ENCODE peak calls at places on chromosomes 5 and 9, in nine cellular contexts. One of them, this sample, is unnamed.

GRCh38 chr9:108776920-108777650 is 78.7 kb downstream of the ACTL7B start:
- DNase-seq in WTC11: no peak
- DNase-seq in GM06990: no peak
- DNase-seq in brain microvascular endothelial cell: peak
- DNase-seq in body of pancreas: no peak
- DNase-seq in AG09309: no peak
- DNase-seq in stomach: peak
- DNase-seq in cardiac fibroblast: peak
- DNase-seq in fibroblast of mammary gland: peak
- DNase-seq in this sample: no peak

GRCh38 chr9:84867171-84867570 is 197.6 kb downstream of the NTRK2 start:
- DNase-seq in body of pancreas: no peak
- DNase-seq in GM06990: no peak
- DNase-seq in cardiac fibroblast: no peak
- DNase-seq in AG09309: no peak
- DNase-seq in brain microvascular endothelial cell: no peak
- DNase-seq in stomach: no peak
- DNase-seq in fibroblast of mammary gland: no peak
- DNase-seq in WTC11: no peak
- DNase-seq in this sample: no peak

GRCh38 chr5:171477666-171478065 is 58.2 kb downstream of the FGF18 start:
- DNase-seq in body of pancreas: no peak
- DNase-seq in AG09309: no peak
- DNase-seq in cardiac fibroblast: no peak
- DNase-seq in WTC11: no peak
- DNase-seq in brain microvascular endothelial cell: no peak
- DNase-seq in stomach: no peak
- DNase-seq in fibroblast of mammary gland: no peak
- DNase-seq in GM06990: no peak
- DNase-seq in this sample: no peak

GRCh38 chr5:131488463-131488862 is 146.6 kb downstream of the RAPGEF6 start:
- DNase-seq in cardiac fibroblast: peak
- DNase-seq in WTC11: no peak
- DNase-seq in stomach: no peak
- DNase-seq in AG09309: peak
- DNase-seq in fibroblast of mammary gland: peak
- DNase-seq in body of pancreas: no peak
- DNase-seq in GM06990: peak
- DNase-seq in brain microvascular endothelial cell: no peak
- DNase-seq in this sample: no peak

GRCh38 chr5:78624011-78624541 is 24.5 kb downstream of the LHFPL2 start:
- DNase-seq in GM06990: no peak
- DNase-seq in fibroblast of mammary gland: no peak
- DNase-seq in body of pancreas: no peak
- DNase-seq in AG09309: no peak
- DNase-seq in brain microvascular endothelial cell: no peak
- DNase-seq in cardiac fibroblast: no peak
- DNase-seq in WTC11: no peak
- DNase-seq in stomach: no peak
- DNase-seq in this sample: peak

GRCh38 chr9:20369391-20369790 is 252.9 kb downstream of the MLLT3 start:
- DNase-seq in AG09309: no peak
- DNase-seq in body of pancreas: no peak
- DNase-seq in WTC11: no peak
- DNase-seq in GM06990: no peak
- DNase-seq in cardiac fibroblast: no peak
- DNase-seq in stomach: no peak
- DNase-seq in fibroblast of mammary gland: no peak
- DNase-seq in brain microvascular endothelial cell: no peak
- DNase-seq in this sample: no peak

GRCh38 chr9:72661401-72662135 is 140.2 kb downstream of the TMC1 start:
- DNase-seq in fibroblast of mammary gland: peak
- DNase-seq in body of pancreas: no peak
- DNase-seq in GM06990: no peak
- DNase-seq in cardiac fibroblast: peak
- DNase-seq in AG09309: peak
- DNase-seq in brain microvascular endothelial cell: peak
- DNase-seq in WTC11: no peak
- DNase-seq in stomach: no peak
- DNase-seq in this sample: no peak

GRCh38 chr5:124743534-124744169 is 2.8 kb downstream of the ZNF608 start:
- DNase-seq in cardiac fibroblast: peak
- DNase-seq in WTC11: no peak
- DNase-seq in stomach: no peak
- DNase-seq in fibroblast of mammary gland: no peak
- DNase-seq in brain microvascular endothelial cell: no peak
- DNase-seq in body of pancreas: peak
- DNase-seq in AG09309: no peak
- DNase-seq in GM06990: no peak
- DNase-seq in this sample: no peak

GRCh38 chr5:133612021-133612860 is at the start of gene FSTL4:
- DNase-seq in WTC11: peak
- DNase-seq in brain microvascular endothelial cell: no peak
- DNase-seq in body of pancreas: peak
- DNase-seq in stomach: peak
- DNase-seq in fibroblast of mammary gland: no peak
- DNase-seq in GM06990: peak
- DNase-seq in cardiac fibroblast: no peak
- DNase-seq in AG09309: no peak
- DNase-seq in this sample: peak

GRCh38 chr5:73436535-73437125 is 11.9 kb downstream of the FOXD1 start:
- DNase-seq in cardiac fibroblast: no peak
- DNase-seq in brain microvascular endothelial cell: no peak
- DNase-seq in AG09309: no peak
- DNase-seq in GM06990: no peak
- DNase-seq in WTC11: peak
- DNase-seq in body of pancreas: no peak
- DNase-seq in fibroblast of mammary gland: no peak
- DNase-seq in stomach: no peak
- DNase-seq in this sample: no peak

GRCh38 chr5:73438897-73439470 is 9.6 kb downstream of the FOXD1 start:
- DNase-seq in fibroblast of mammary gland: no peak
- DNase-seq in WTC11: no peak
- DNase-seq in cardiac fibroblast: no peak
- DNase-seq in brain microvascular endothelial cell: no peak
- DNase-seq in stomach: no peak
- DNase-seq in AG09309: no peak
- DNase-seq in body of pancreas: no peak
- DNase-seq in GM06990: no peak
- DNase-seq in this sample: no peak

GRCh38 chr5:73438048-73438896 is 10.3 kb downstream of the FOXD1 start:
- DNase-seq in AG09309: no peak
- DNase-seq in body of pancreas: no peak
- DNase-seq in WTC11: no peak
- DNase-seq in fibroblast of mammary gland: no peak
- DNase-seq in stomach: no peak
- DNase-seq in brain microvascular endothelial cell: no peak
- DNase-seq in GM06990: no peak
- DNase-seq in cardiac fibroblast: no peak
- DNase-seq in this sample: no peak

GRCh38 chr5:73435640-73436534 is 12.7 kb downstream of the FOXD1 start:
- DNase-seq in fibroblast of mammary gland: no peak
- DNase-seq in AG09309: no peak
- DNase-seq in brain microvascular endothelial cell: no peak
- DNase-seq in cardiac fibroblast: no peak
- DNase-seq in GM06990: no peak
- DNase-seq in stomach: no peak
- DNase-seq in body of pancreas: no peak
- DNase-seq in WTC11: peak
- DNase-seq in this sample: no peak

DNA sequence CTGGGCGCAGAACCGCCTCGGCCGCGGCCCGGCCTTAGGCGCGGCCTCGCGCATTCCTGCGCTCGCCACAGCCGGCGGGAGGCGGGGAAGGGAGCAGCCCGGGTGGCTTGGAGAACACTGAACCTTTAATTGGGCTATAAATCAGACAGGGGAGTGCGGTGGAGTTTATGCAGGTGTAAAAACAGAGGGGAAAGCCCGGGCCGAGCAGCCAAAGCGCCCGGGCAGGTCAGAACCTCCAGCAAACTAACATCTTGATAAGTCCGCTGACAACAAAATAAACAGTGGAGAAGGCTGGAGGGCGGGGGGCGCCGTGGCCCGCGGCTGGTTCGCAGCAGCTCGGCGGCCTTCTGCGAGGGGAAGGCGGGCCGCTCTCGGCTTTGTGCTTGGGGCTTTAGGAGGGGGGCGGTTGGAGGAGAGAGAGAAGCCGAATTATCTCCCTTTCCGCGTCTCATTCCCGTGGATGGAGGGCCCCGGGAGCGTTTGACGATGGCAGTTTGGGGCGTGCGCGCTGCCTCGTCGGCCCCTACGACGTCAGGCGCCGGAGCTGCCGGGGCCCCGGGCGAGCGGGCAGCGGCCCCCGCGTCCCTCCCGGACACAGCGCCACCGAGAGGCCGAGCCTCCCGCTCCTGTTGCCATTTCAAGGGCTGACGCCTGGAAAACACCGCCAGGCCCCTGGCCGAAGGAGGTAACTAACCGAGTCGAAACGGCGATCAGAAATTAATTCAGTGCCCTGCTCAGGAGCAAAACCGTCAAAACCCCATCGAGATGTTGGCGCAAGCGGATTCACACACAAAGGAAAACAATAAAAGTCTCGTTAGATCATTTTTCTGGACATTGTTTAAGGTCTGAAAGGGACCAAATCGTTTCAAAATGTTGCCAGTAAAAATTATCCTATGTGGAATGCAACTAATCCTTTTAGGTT is 11.2 kb downstream of the FOXD1 start:
- DNase-seq in cardiac fibroblast: no peak
- DNase-seq in brain microvascular endothelial cell: peak
- DNase-seq in WTC11: peak
- DNase-seq in fibroblast of mammary gland: no peak
- DNase-seq in GM06990: no peak
- DNase-seq in body of pancreas: no peak
- DNase-seq in AG09309: no peak
- DNase-seq in stomach: no peak
- DNase-seq in this sample: peak
- TF ChIP-seq CTCF in cardiac fibroblast: peak
- TF ChIP-seq CTCF in brain microvascular endothelial cell: peak
- TF ChIP-seq CTCF in WTC11: no peak
- TF ChIP-seq CTCF in fibroblast of mammary gland: no peak
- TF ChIP-seq CTCF in GM06990: no peak
- TF ChIP-seq CTCF in body of pancreas: peak
- TF ChIP-seq CTCF in AG09309: peak
- TF ChIP-seq CTCF in stomach: no peak
- TF ChIP-seq CTCF in this sample: peak

GRCh38 chr5:180813418-180813817 is 10.8 kb upstream of the MGAT1 start:
- DNase-seq in GM06990: no peak
- DNase-seq in body of pancreas: no peak
- DNase-seq in stomach: no peak
- DNase-seq in cardiac fibroblast: no peak
- DNase-seq in WTC11: no peak
- DNase-seq in brain microvascular endothelial cell: no peak
- DNase-seq in AG09309: no peak
- DNase-seq in fibroblast of mammary gland: no peak
- DNase-seq in this sample: no peak
- TF ChIP-seq CTCF in GM06990: peak
- TF ChIP-seq CTCF in body of pancreas: no peak
- TF ChIP-seq CTCF in stomach: no peak
- TF ChIP-seq CTCF in cardiac fibroblast: no peak
- TF ChIP-seq CTCF in WTC11: no peak
- TF ChIP-seq CTCF in brain microvascular endothelial cell: no peak
- TF ChIP-seq CTCF in AG09309: no peak
- TF ChIP-seq CTCF in fibroblast of mammary gland: no peak
- TF ChIP-seq CTCF in this sample: no peak

DNA sequence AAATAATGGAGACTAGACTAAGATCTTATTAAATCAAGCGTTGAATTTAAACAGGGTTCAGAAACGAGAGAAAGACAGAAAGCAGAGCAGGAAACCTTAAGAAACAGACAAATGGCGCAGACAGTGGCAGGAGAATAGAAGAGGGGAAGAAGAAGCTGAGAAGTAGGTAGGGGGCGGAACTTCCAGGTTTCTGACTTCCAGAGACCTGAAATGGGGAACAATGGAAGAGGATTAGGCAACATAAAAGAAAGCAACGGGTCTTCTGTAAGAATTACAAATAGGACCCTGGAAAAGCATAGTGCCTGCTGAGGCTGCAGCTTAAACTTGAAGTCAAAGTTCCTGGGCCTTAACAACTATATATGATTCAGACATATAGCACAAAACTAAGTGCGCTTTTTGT is 101.7 kb downstream of the BNC2 start:
- DNase-seq in stomach: no peak
- DNase-seq in fibroblast of mammary gland: no peak
- DNase-seq in brain microvascular endothelial cell: no peak
- DNase-seq in GM06990: no peak
- DNase-seq in AG09309: no peak
- DNase-seq in body of pancreas: no peak
- DNase-seq in cardiac fibroblast: no peak
- DNase-seq in WTC11: no peak
- DNase-seq in this sample: no peak
- TF ChIP-seq CTCF in stomach: no peak
- TF ChIP-seq CTCF in fibroblast of mammary gland: no peak
- TF ChIP-seq CTCF in brain microvascular endothelial cell: no peak
- TF ChIP-seq CTCF in GM06990: no peak
- TF ChIP-seq CTCF in AG09309: no peak
- TF ChIP-seq CTCF in body of pancreas: no peak
- TF ChIP-seq CTCF in cardiac fibroblast: no peak
- TF ChIP-seq CTCF in WTC11: no peak
- TF ChIP-seq CTCF in this sample: no peak

GRCh38 chr5:36734422-36734821 is 128.0 kb downstream of the SLC1A3 start:
- DNase-seq in GM06990: no peak
- DNase-seq in brain microvascular endothelial cell: peak
- DNase-seq in cardiac fibroblast: peak
- DNase-seq in body of pancreas: peak
- DNase-seq in WTC11: no peak
- DNase-seq in AG09309: no peak
- DNase-seq in fibroblast of mammary gland: peak
- DNase-seq in stomach: no peak
- DNase-seq in this sample: no peak
- TF ChIP-seq CTCF in GM06990: peak
- TF ChIP-seq CTCF in brain microvascular endothelial cell: peak
- TF ChIP-seq CTCF in cardiac fibroblast: no peak
- TF ChIP-seq CTCF in body of pancreas: peak
- TF ChIP-seq CTCF in WTC11: no peak
- TF ChIP-seq CTCF in AG09309: peak
- TF ChIP-seq CTCF in fibroblast of mammary gland: peak
- TF ChIP-seq CTCF in stomach: no peak
- TF ChIP-seq CTCF in this sample: peak

DNA sequence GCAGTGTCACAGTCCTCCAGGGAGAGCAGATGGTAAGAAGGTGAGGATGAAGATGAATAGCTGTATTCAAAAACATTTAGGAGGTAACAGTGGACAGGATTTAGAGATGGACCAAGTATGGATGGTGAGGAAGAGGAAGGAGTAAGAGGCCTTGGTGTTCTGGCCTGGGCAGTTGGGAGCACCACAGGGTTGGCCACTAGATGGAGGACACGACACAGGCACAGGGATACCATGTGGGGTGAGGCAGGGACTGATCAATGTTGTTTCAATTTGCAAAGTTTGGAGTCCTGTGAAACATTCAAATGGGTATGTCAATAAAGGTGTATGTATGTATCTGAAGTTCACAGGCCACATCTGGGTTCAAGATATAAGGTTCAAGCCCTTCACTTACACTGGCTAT is 141.1 kb upstream of the RASEF start:
- DNase-seq in fibroblast of mammary gland: no peak
- DNase-seq in stomach: no peak
- DNase-seq in GM06990: no peak
- DNase-seq in brain microvascular endothelial cell: no peak
- DNase-seq in AG09309: no peak
- DNase-seq in body of pancreas: peak
- DNase-seq in WTC11: no peak
- DNase-seq in cardiac fibroblast: no peak
- DNase-seq in this sample: no peak
- TF ChIP-seq CTCF in fibroblast of mammary gland: no peak
- TF ChIP-seq CTCF in stomach: peak
- TF ChIP-seq CTCF in GM06990: no peak
- TF ChIP-seq CTCF in brain microvascular endothelial cell: peak
- TF ChIP-seq CTCF in AG09309: peak
- TF ChIP-seq CTCF in body of pancreas: peak
- TF ChIP-seq CTCF in WTC11: no peak
- TF ChIP-seq CTCF in cardiac fibroblast: no peak
- TF ChIP-seq CTCF in this sample: no peak